ENCODE peak calls at places on chromosomes 12 and 14, in ten cellular contexts. T is fibroblast of gingiva; L is SW 1271; H is neural progenitor cell; F is left ventricle myocardium inferior; D is GM23248; A is stimulated activated CD4-positive, alpha-beta T cell treated with anti-CD3 and anti-CD28 coated beads, Interleukin-1b, Interleukin-23, amount 100 ng/mL, for 24 hours; I is prostate gland; K is uterus; J is activated CD8-positive, alpha-beta memory T cell treated with anti-CD3 and anti-CD28 coated beads for 24 hours. X is an unnamed sample.

GRCh38 chr14:38197761-38198345 is 9.9 kb upstream of the SSTR1 start:
- DNase-seq in K (no peak), A (no peak), H (no peak), T (no peak), J (no peak), I (no peak), D (peak; percentile 89), F (no peak), L (no peak), X (no peak)

GRCh38 chr14:101231828-101232227 is 328.3 kb upstream of the RTL1 start:
- DNase-seq in F (no peak), I (no peak), D (no peak), L (no peak), T (no peak), K (no peak), J (peak; percentile 42), A (no peak), H (no peak), X (no peak)

GRCh38 chr14:51095854-51096823 is 1.2 kb upstream of the TRIM9 start:
- DNase-seq in L (no peak), T (peak; percentile 53), J (no peak), F (no peak), A (no peak), I (no peak), D (peak; percentile 86), H (peak; percentile 17), K (peak; percentile 75), X (no peak)

GRCh38 chr14:77554207-77554606 is 55.6 kb upstream of the ISM2 start:
- DNase-seq in D (no peak), F (no peak), J (no peak), H (no peak), T (no peak), A (no peak), I (no peak), K (no peak), L (no peak), X (no peak)

GRCh38 chr14:29584992-29585391 is 342.7 kb downstream of the PRKD1 start:
- DNase-seq in A (no peak), L (no peak), I (peak; percentile 14), D (peak; percentile 79), T (peak; percentile 93), K (no peak), J (no peak), F (peak; percentile 29), H (peak; percentile 58), X (no peak)

GRCh38 chr12:125137776-125138344 is 72.6 kb downstream of the AACS start:
- DNase-seq in D (no peak), T (no peak), F (no peak), A (no peak), I (no peak), J (no peak), K (no peak), H (no peak), L (no peak), X (no peak)

GRCh38 chr12:26188132-26188531 is 7.2 kb upstream of the SSPN start:
- DNase-seq in I (no peak), D (peak; percentile 83), H (no peak), K (no peak), A (no peak), T (peak; percentile 52), F (no peak), L (no peak), J (no peak), X (no peak)

GRCh38 chr12:53123578-53124351 is 20.5 kb downstream of the SOAT2 start:
- DNase-seq in L (no peak), J (peak; percentile 52), H (no peak), T (no peak), I (no peak), A (no peak), F (no peak), D (peak; percentile 84), K (no peak), X (no peak)

GRCh38 chr12:79407671-79408622 is 282.8 kb downstream of the PAWR start:
- DNase-seq in F (peak; percentile 16), D (peak; percentile 90), I (peak; percentile 53), H (peak; percentile 72), L (peak; percentile 72), T (peak; percentile 90), J (no peak), K (peak; percentile 61), A (no peak), X (no peak)

GRCh38 chr14:92615451-92615850 is 101.9 kb downstream of the RIN3 start:
- DNase-seq in H (no peak), T (no peak), F (no peak), K (no peak), A (no peak), D (no peak), L (no peak), J (peak; percentile 83), I (no peak), X (no peak)

GRCh38 chr12:15631007-15631715 is 158.0 kb downstream of the EPS8 start:
- DNase-seq in I (no peak), J (no peak), K (no peak), D (no peak), F (no peak), H (no peak), A (no peak), L (no peak), T (no peak), X (no peak)

GRCh38 chr14:34874386-34875030 is 652 bp downstream of the BAZ1A start:
- DNase-seq in D (peak; percentile 79), J (peak; percentile 84), F (peak; percentile 51), L (peak; percentile 41), A (peak; percentile 10), K (peak; percentile 30), I (peak; percentile 32), H (peak; percentile 88), T (peak; percentile 52), X (no peak)